ENCODE peak calls at places on chromosomes 16 and 17, in seven cellular contexts. T is activated T-cell treated with anti-CD3 and anti-CD28 coated beads, Interleukin-2, amount 50 U/mL, for 72 hours; X is AG04450; E is HL-60; M is lower leg skin; G is endodermal cell; D is fibroblast of lung. V is an unnamed sample.

GRCh38 chr16:3121843-3122467 is 9.6 kb downstream of the ZNF205 start:
- DNase-seq in X (no peak), E (no peak), G (no peak), D (no peak), M (no peak), T (no peak), V (no peak)

GRCh38 chr16:66487580-66488235 is 60.6 kb downstream of the BEAN1 start:
- DNase-seq in E (no peak), M (no peak), G (no peak), X (no peak), D (no peak), T (no peak), V (peak; percentile 13)

GRCh38 chr16:81315271-81316175 is 761 bp downstream of the GAN start:
- DNase-seq in T (peak; percentile 73), G (peak; percentile 63), X (no peak), M (no peak), E (peak; percentile 8), D (peak; percentile 43), V (peak; percentile 38)

GRCh38 chr16:73955255-73955654 is 341.4 kb upstream of the PSMD7 start:
- DNase-seq in E (no peak), D (no peak), X (no peak), G (no peak), M (no peak), T (no peak), V (no peak)

GRCh38 chr17:33508215-33508614 is 215.1 kb upstream of the ASIC2 start:
- DNase-seq in X (no peak), E (no peak), G (no peak), T (no peak), M (no peak), D (no peak), V (no peak)

GRCh38 chr17:5281814-5282638 is at the start of gene RABEP1:
- DNase-seq in T (peak; percentile 96), E (peak; percentile 55), X (peak; percentile 76), D (peak; percentile 90), M (peak; percentile 83), G (peak; percentile 99), V (peak; percentile 92)

GRCh38 chr17:41391535-41391934 is 5.9 kb downstream of the KRT31 start:
- DNase-seq in G (no peak), M (no peak), D (no peak), X (no peak), E (no peak), T (no peak), V (no peak)

GRCh38 chr16:73183678-73184092 is 135.8 kb upstream of the ZFHX3 start:
- DNase-seq in T (no peak), X (no peak), D (peak; percentile 56), E (no peak), G (no peak), M (no peak), V (no peak)

GRCh38 chr16:4675864-4676786 is 17.2 kb upstream of the NUDT16L1 start:
- DNase-seq in E (no peak), D (no peak), G (peak; percentile 61), X (no peak), T (peak; percentile 82), M (no peak), V (no peak)

GRCh38 chr16:22816475-22816874 is 2.5 kb downstream of the HS3ST2 start:
- DNase-seq in X (no peak), M (no peak), T (no peak), G (no peak), E (no peak), D (no peak), V (no peak)

V was measured in astrocyte of the spinal cord.